ENCODE peak calls at places on chromosomes 3 and 15, in four cellular contexts. O is stomach, J is neural progenitor cell, Z is mesenchymal stem cell. I is an unnamed sample.

GRCh38 chr3:138242466-138242865 is 55.4 kb downstream of the ARMC8 start:
- DNase-seq in O (no peak), J (no peak), Z (no peak), I (no peak)

GRCh38 chr3:130757751-130758150 is 11.1 kb upstream of the PIK3R4 start:
- DNase-seq in O (no peak), J (no peak), Z (no peak), I (no peak)

GRCh38 chr15:54150255-54150654 is 172.0 kb downstream of the UNC13C start:
- DNase-seq in O (no peak), J (no peak), Z (no peak), I (no peak)

GRCh38 chr15:39498642-39499041 is 82.2 kb upstream of the THBS1 start:
- DNase-seq in O (no peak), J (no peak), Z (no peak), I (no peak)

GRCh38 chr3:65352951-65353350 is 665.2 kb upstream of the ADAMTS9 start:
- DNase-seq in O (no peak), J (no peak), Z (peak; percentile 62), I (no peak)

GRCh38 chr3:18723426-18723825 is 298.3 kb upstream of the SATB1 start:
- DNase-seq in O (no peak), J (no peak), Z (no peak), I (no peak)

GRCh38 chr3:154971341-154971740 is 108.8 kb upstream of the MME start:
- DNase-seq in O (no peak), J (no peak), Z (no peak), I (no peak)

GRCh38 chr3:170826047-170826446 is 43.9 kb downstream of the RPL22L1 start:
- DNase-seq in O (no peak), J (no peak), Z (no peak), I (no peak)

GRCh38 chr3:62574499-62574898 is 201.1 kb upstream of the FEZF2 start:
- DNase-seq in O (no peak), J (no peak), Z (no peak), I (no peak)

GRCh38 chr3:184352897-184353545 is 8.4 kb downstream of the CLCN2 start:
- DNase-seq in O (no peak), J (no peak), Z (no peak), I (no peak)

GRCh38 chr3:152322756-152323155 is 54.0 kb downstream of the MBNL1 start:
- DNase-seq in O (no peak), J (no peak), Z (no peak), I (no peak)

GRCh38 chr3:113963879-113964278 is 16.1 kb downstream of the ZDHHC23 start:
- DNase-seq in O (no peak), J (no peak), Z (no peak), I (no peak)

GRCh38 chr3:16468114-16469098 is 45.1 kb downstream of the RFTN1 start:
- DNase-seq in O (no peak), J (no peak), Z (peak; percentile 54), I (no peak)

GRCh38 chr3:10625307-10625706 is 119.9 kb upstream of the ATP2B2 start:
- DNase-seq in O (no peak), J (peak; percentile 53), Z (no peak), I (no peak)

GRCh38 chr3:136659253-136659652 is 92.9 kb downstream of the STAG1 start:
- DNase-seq in O (no peak), J (peak; percentile 35), Z (peak; percentile 65), I (no peak)

GRCh38 chr15:88976656-88977055 is 63.5 kb upstream of the MFGE8 start:
- DNase-seq in O (no peak), J (no peak), Z (no peak), I (no peak)

GRCh38 chr15:94856267-94856854 is 625.0 kb downstream of the MCTP2 start:
- DNase-seq in O (no peak), J (no peak), Z (no peak), I (no peak)

GRCh38 chr3:160810360-160810759 is 54.3 kb downstream of the PPM1L start:
- DNase-seq in O (no peak), J (no peak), Z (no peak), I (no peak)

GRCh38 chr3:127264292-127264691 is 23.6 kb downstream of the PRR20G start:
- DNase-seq in O (no peak), J (no peak), Z (no peak), I (no peak)

GRCh38 chr3:167874667-167875372 is 139.3 kb downstream of the SERPINI1 start:
- DNase-seq in O (no peak), J (no peak), Z (peak; percentile 8), I (no peak)

GRCh38 chr3:102441832-102442231 is 7.0 kb downstream of the ZPLD1 start:
- DNase-seq in O (no peak), J (peak; percentile 16), Z (peak; percentile 47), I (no peak)

GRCh38 chr3:124315215-124316033 is 323.5 kb upstream of the ROPN1 start:
- DNase-seq in O (no peak), J (no peak), Z (peak; percentile 18), I (no peak)

GRCh38 chr3:73225161-73225861 is 163.9 kb downstream of the EBLN2 start:
- DNase-seq in O (no peak), J (peak; percentile 43), Z (no peak), I (no peak)

GRCh38 chr3:148790841-148791240 is 36.8 kb upstream of the CPB1 start:
- DNase-seq in O (no peak), J (no peak), Z (peak; percentile 21), I (no peak)

GRCh38 chr15:79257454-79257853 is 25.1 kb upstream of the ANKRD34C start:
- DNase-seq in O (no peak), J (no peak), Z (no peak), I (no peak)

GRCh38 chr15:35252351-35252865 is 167.3 kb upstream of the NANOGP8 start:
- DNase-seq in O (no peak), J (no peak), Z (no peak), I (no peak)

GRCh38 chr3:78754066-78754743 is 1013.6 kb downstream of the ROBO1 start:
- DNase-seq in O (no peak), J (peak; percentile 11), Z (no peak), I (no peak)

GRCh38 chr15:70451861-70452653 is 311.3 kb downstream of the UACA start:
- DNase-seq in O (peak; percentile 75), J (peak; percentile 56), Z (no peak), I (no peak)

GRCh38 chr3:179590669-179591068 is 13.8 kb downstream of the MRPL47 start:
- DNase-seq in O (no peak), J (no peak), Z (no peak), I (no peak)
- H3K36me3 ChIP-seq in O (peaks cover 100% of the 10 kb centered on the region), J (peaks cover 37% of the 10 kb centered on the region), Z (peaks cover 95% of the 10 kb centered on the region), I (peaks cover 87% of the 10 kb centered on the region)

GRCh38 chr3:158801200-158801599 is 654 bp upstream of the MFSD1 start:
- DNase-seq in O (no peak), J (peak; percentile 43), Z (no peak), I (no peak)

GRCh38 chr3:158804441-158804840 is 2.6 kb downstream of the MFSD1 start:
- DNase-seq in O (no peak), J (no peak), Z (no peak), I (no peak)

GRCh38 chr3:158802399-158803023 is 657 bp downstream of the MFSD1 start:
- DNase-seq in O (no peak), J (no peak), Z (peak; percentile 57), I (no peak)

GRCh38 chr3:158801696-158802398 is at the start of gene MFSD1:
- DNase-seq in O (peak; percentile 95), J (peak; percentile 94), Z (peak; percentile 92), I (peak; percentile 90)
- H3K27ac ChIP-seq in O (peak within 1 kb of the TSS; percentile 85), J (no peak within 1 kb of the TSS), Z (peak within 1 kb of the TSS; percentile 54), I (peak within 1 kb of the TSS; percentile 53)

GRCh38 chr3:45922039-45922326 is 21.3 kb upstream of the CXCR6 start:
- DNase-seq in O (no peak), J (no peak), Z (no peak), I (no peak)

GRCh38 chr3:45927881-45928280 is 15.4 kb upstream of the CXCR6 start:
- DNase-seq in O (no peak), J (no peak), Z (no peak), I (no peak)

GRCh38 chr3:45923755-45924154 is 19.5 kb upstream of the CXCR6 start:
- DNase-seq in O (no peak), J (no peak), Z (peak; percentile 24), I (no peak)

GRCh38 chr3:45921158-45922038 is 21.9 kb upstream of the CXCR6 start:
- DNase-seq in O (no peak), J (no peak), Z (no peak), I (no peak)

DNA sequence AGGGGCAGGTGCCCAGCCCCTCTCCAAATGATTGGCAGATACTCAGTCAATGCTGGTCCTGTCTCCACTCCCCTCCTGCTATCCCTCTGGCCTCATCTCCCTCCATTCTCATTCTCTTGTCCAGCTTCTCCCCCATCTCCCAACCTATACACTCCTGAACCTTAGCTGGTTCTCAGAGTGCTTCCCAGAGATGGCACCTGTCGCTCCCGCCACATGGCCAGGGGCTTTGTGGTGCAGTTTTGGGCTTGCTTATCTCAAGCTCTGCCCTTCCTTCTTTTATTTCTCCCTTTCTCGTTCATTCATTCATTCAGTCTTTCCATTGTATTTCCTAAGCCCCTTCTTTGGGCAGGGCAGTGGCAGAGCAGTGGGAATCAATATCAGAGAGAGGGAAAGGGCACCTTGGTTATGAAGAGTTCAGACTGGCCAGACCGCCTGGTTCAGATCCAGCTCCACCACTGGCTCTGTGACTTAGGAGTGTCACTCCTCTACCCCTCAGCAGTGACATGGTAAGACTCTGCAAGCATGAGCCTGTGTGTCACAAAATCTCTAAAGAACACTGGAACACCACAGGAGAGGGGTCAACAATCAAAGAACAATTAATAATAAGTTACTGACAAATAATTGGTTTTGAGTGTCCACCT is 20.2 kb upstream of the CXCR6 start:
- DNase-seq in O (no peak), J (no peak), Z (no peak), I (no peak)
- H3K36me3 ChIP-seq in O (peaks cover 100% of the 10 kb centered on the region), J (no peaks in the 10 kb centered on the region), Z (peaks cover 76% of the 10 kb centered on the region), I (peaks cover 74% of the 10 kb centered on the region)

GRCh38 chr3:150319900-150320299 is 88.2 kb upstream of the TSC22D2 start:
- DNase-seq in O (no peak), J (no peak), Z (peak; percentile 88), I (peak; percentile 55)
- H3K27ac ChIP-seq in O (no peak overlapping the region), J (no peak overlapping the region), Z (peak overlapping the region; percentile 6), I (no peak overlapping the region)

DNA sequence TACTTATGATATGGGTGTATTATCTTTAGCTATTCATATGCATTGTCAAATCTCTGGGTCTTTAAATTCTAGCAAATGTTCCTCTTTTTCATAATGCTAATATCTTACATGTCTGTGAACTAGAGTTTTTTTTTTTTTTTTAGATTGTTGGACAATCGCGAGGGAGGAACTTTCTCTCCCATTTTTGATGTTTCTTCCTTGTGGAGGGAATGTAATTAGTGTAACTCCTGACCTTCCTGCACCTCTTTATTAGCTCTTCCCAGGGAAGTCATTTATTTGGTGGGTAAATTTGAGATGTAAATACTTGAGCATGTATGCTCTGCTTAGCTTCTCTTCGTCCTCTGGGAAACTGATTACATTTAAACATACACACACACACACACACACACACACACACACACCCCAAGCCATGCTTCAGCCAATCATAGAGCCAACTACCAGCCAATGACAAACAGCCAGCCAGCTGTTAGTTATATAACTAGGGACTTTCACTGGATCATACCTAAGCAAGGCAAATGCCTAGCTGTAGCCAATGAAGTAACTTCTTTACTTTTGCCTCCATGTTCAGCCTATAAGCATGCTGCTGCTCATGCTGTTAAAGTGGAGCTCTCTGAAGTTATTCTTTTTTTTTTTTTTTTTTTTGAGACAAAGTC is 8.3 kb upstream of the USP8 start:
- DNase-seq in O (no peak), J (no peak), Z (peak; percentile 57), I (no peak)
- H3K36me3 ChIP-seq in O (no peaks in the 10 kb centered on the region), J (no peaks in the 10 kb centered on the region), Z (no peaks in the 10 kb centered on the region), I (no peaks in the 10 kb centered on the region)

I was measured in WERI-Rb-1.